ENCODE peak calls at places on chromosomes 3 and 15, in eight cellular contexts. E is NCI-H1092; S is stimulated activated CD8-positive, alpha-beta memory T cell treated with anti-CD3 and anti-CD28 coated beads, Interleukin-4, amount 100 ng/mL, for 1 hour; M is MM.1S; U is GM12892; P is occipital lobe; Q is NCI-H2029; A is ureter. C is an unnamed sample.

GRCh38 chr3:58049143-58049785 is 41.0 kb downstream of the FLNB start:
- DNase-seq in E (peak; percentile 12), S (no peak), M (no peak), U (no peak), P (no peak), Q (no peak), A (no peak), C (peak; percentile 57)

GRCh38 chr3:128095222-128095703 is 28.3 kb downstream of the RUVBL1 start:
- DNase-seq in E (peak; percentile 12), S (peak; percentile 40), M (peak; percentile 66), U (peak; percentile 66), P (peak; percentile 42), Q (peak; percentile 59), A (peak; percentile 91), C (peak; percentile 90)

GRCh38 chr3:188719545-188719944 is 452.2 kb upstream of the TPRG1 start:
- DNase-seq in E (no peak), S (no peak), M (no peak), U (no peak), P (no peak), Q (no peak), A (no peak), C (no peak)

GRCh38 chr15:92158426-92158825 is 235.3 kb upstream of the ST8SIA2 start:
- DNase-seq in E (no peak), S (no peak), M (no peak), U (no peak), P (no peak), Q (no peak), A (peak; percentile 69), C (no peak)

GRCh38 chr15:89399390-89400120 is 64.9 kb upstream of the POLG start:
- DNase-seq in E (peak; percentile 16), S (no peak), M (peak; percentile 62), U (peak; percentile 75), P (no peak), Q (peak; percentile 7), A (no peak), C (no peak)

GRCh38 chr3:161969867-161970266 is 473.3 kb downstream of the OTOL1 start:
- DNase-seq in E (no peak), S (no peak), M (no peak), U (no peak), P (no peak), Q (no peak), A (no peak), C (no peak)

GRCh38 chr3:78101363-78101762 is 1061.5 kb downstream of the ROBO2 start:
- DNase-seq in E (no peak), S (no peak), M (no peak), U (no peak), P (no peak), Q (no peak), A (no peak), C (no peak)

GRCh38 chr3:149536429-149536828 is 61.9 kb downstream of the TM4SF4 start:
- DNase-seq in E (peak; percentile 15), S (no peak), M (no peak), U (no peak), P (no peak), Q (peak; percentile 44), A (no peak), C (no peak)

GRCh38 chr3:20930034-20930433 is 744.0 kb upstream of the SGO1 start:
- DNase-seq in E (no peak), S (no peak), M (peak; percentile 46), U (no peak), P (no peak), Q (peak; percentile 12), A (no peak), C (no peak)

GRCh38 chr3:157418104-157418503 is 18.5 kb upstream of the PTX3 start:
- DNase-seq in E (no peak), S (no peak), M (no peak), U (no peak), P (no peak), Q (no peak), A (no peak), C (no peak)

GRCh38 chr3:32951410-32951811 is at the start of gene CCR4:
- DNase-seq in E (no peak), S (no peak), M (no peak), U (no peak), P (no peak), Q (no peak), A (no peak), C (no peak)

GRCh38 chr3:155232605-155233004 is 60.9 kb downstream of the STRIT1 start:
- DNase-seq in E (no peak), S (no peak), M (peak; percentile 24), U (no peak), P (peak; percentile 5), Q (peak; percentile 28), A (peak; percentile 77), C (peak; percentile 84)

GRCh38 chr15:96130734-96131133 is 199.8 kb upstream of the NR2F2 start:
- DNase-seq in E (no peak), S (no peak), M (peak; percentile 23), U (no peak), P (no peak), Q (no peak), A (no peak), C (no peak)

GRCh38 chr3:149203758-149204157 is 17.9 kb downstream of the CP start:
- DNase-seq in E (no peak), S (no peak), M (peak; percentile 30), U (peak; percentile 14), P (no peak), Q (no peak), A (no peak), C (no peak)

GRCh38 chr3:29083081-29083480 is 197.8 kb upstream of the RBMS3 start:
- DNase-seq in E (no peak), S (no peak), M (no peak), U (no peak), P (no peak), Q (no peak), A (no peak), C (no peak)

GRCh38 chr15:58492661-58493397 is 61.0 kb downstream of the LIPC start:
- DNase-seq in E (no peak), S (no peak), M (no peak), U (no peak), P (no peak), Q (no peak), A (no peak), C (no peak)

C was measured in prostate gland.